ENCODE peak calls at places on chromosomes 4 and X, in ten cellular contexts. One of them, this sample, is unnamed.

GRCh38 chr4:121308328-121308663 is 72.5 kb downstream of the QRFPR start:
- DNase-seq in testis: no peak
- DNase-seq in breast epithelium: no peak
- DNase-seq in right lobe of liver: no peak
- DNase-seq in cardiac muscle cell: no peak
- DNase-seq in stomach: no peak
- DNase-seq in ascending aorta: no peak
- DNase-seq in nephron progenitor cell: no peak
- DNase-seq in neural crest cell: no peak
- DNase-seq in astrocyte: no peak
- DNase-seq in this sample: no peak

GRCh38 chrX:153776611-153777045 is 4.2 kb upstream of the SRPK3 start:
- DNase-seq in stomach: no peak
- DNase-seq in right lobe of liver: peak; percentile 49
- DNase-seq in nephron progenitor cell: no peak
- DNase-seq in cardiac muscle cell: no peak
- DNase-seq in neural crest cell: no peak
- DNase-seq in breast epithelium: no peak
- DNase-seq in testis: no peak
- DNase-seq in astrocyte: no peak
- DNase-seq in ascending aorta: no peak
- DNase-seq in this sample: no peak

GRCh38 chrX:120464409-120464808 is 4.7 kb downstream of the LAMP2 start:
- DNase-seq in ascending aorta: no peak
- DNase-seq in nephron progenitor cell: no peak
- DNase-seq in astrocyte: no peak
- DNase-seq in right lobe of liver: no peak
- DNase-seq in cardiac muscle cell: no peak
- DNase-seq in stomach: no peak
- DNase-seq in testis: no peak
- DNase-seq in breast epithelium: no peak
- DNase-seq in neural crest cell: no peak
- DNase-seq in this sample: no peak

GRCh38 chr4:81164623-81165416 is 50.2 kb downstream of the PRKG2 start:
- DNase-seq in cardiac muscle cell: no peak
- DNase-seq in astrocyte: peak; percentile 67
- DNase-seq in breast epithelium: no peak
- DNase-seq in ascending aorta: no peak
- DNase-seq in testis: no peak
- DNase-seq in right lobe of liver: no peak
- DNase-seq in stomach: no peak
- DNase-seq in neural crest cell: no peak
- DNase-seq in nephron progenitor cell: no peak
- DNase-seq in this sample: no peak

GRCh38 chr4:55793479-55793878 is 26.1 kb upstream of the EXOC1L start:
- DNase-seq in ascending aorta: no peak
- DNase-seq in testis: peak; percentile 15
- DNase-seq in cardiac muscle cell: no peak
- DNase-seq in astrocyte: no peak
- DNase-seq in stomach: no peak
- DNase-seq in neural crest cell: no peak
- DNase-seq in breast epithelium: no peak
- DNase-seq in nephron progenitor cell: no peak
- DNase-seq in right lobe of liver: peak; percentile 52
- DNase-seq in this sample: peak; percentile 4

GRCh38 chrX:154484255-154485149 is 1.9 kb downstream of the UBL4A start:
- DNase-seq in nephron progenitor cell: no peak
- DNase-seq in cardiac muscle cell: no peak
- DNase-seq in testis: no peak
- DNase-seq in astrocyte: no peak
- DNase-seq in right lobe of liver: peak; percentile 45
- DNase-seq in ascending aorta: no peak
- DNase-seq in stomach: no peak
- DNase-seq in neural crest cell: no peak
- DNase-seq in breast epithelium: no peak
- DNase-seq in this sample: no peak

GRCh38 chrX:12974217-12974796 is 603 bp upstream of the TMSB4X start:
- DNase-seq in ascending aorta: no peak
- DNase-seq in testis: peak; percentile 28
- DNase-seq in cardiac muscle cell: no peak
- DNase-seq in right lobe of liver: peak; percentile 66
- DNase-seq in stomach: peak; percentile 69
- DNase-seq in neural crest cell: peak; percentile 38
- DNase-seq in astrocyte: peak; percentile 57
- DNase-seq in nephron progenitor cell: peak; percentile 36
- DNase-seq in breast epithelium: no peak
- DNase-seq in this sample: no peak

GRCh38 chr4:30386266-30386895 is 333.8 kb upstream of the PCDH7 start:
- DNase-seq in breast epithelium: no peak
- DNase-seq in cardiac muscle cell: no peak
- DNase-seq in stomach: no peak
- DNase-seq in neural crest cell: no peak
- DNase-seq in nephron progenitor cell: no peak
- DNase-seq in right lobe of liver: no peak
- DNase-seq in testis: no peak
- DNase-seq in astrocyte: peak; percentile 30
- DNase-seq in ascending aorta: no peak
- DNase-seq in this sample: no peak

GRCh38 chrX:66672106-66672505 is 33.2 kb upstream of the EDA2R start:
- DNase-seq in nephron progenitor cell: no peak
- DNase-seq in ascending aorta: no peak
- DNase-seq in cardiac muscle cell: no peak
- DNase-seq in breast epithelium: no peak
- DNase-seq in astrocyte: no peak
- DNase-seq in neural crest cell: no peak
- DNase-seq in testis: no peak
- DNase-seq in right lobe of liver: no peak
- DNase-seq in stomach: no peak
- DNase-seq in this sample: no peak

GRCh38 chrX:31609130-31609529 is 537.3 kb upstream of the FTHL17 start:
- DNase-seq in testis: no peak
- DNase-seq in stomach: no peak
- DNase-seq in neural crest cell: no peak
- DNase-seq in right lobe of liver: no peak
- DNase-seq in cardiac muscle cell: no peak
- DNase-seq in breast epithelium: no peak
- DNase-seq in ascending aorta: no peak
- DNase-seq in nephron progenitor cell: no peak
- DNase-seq in astrocyte: peak; percentile 79
- DNase-seq in this sample: no peak

GRCh38 chrX:9341305-9342201 is 123.3 kb upstream of the TBL1X start:
- DNase-seq in neural crest cell: no peak
- DNase-seq in ascending aorta: no peak
- DNase-seq in breast epithelium: no peak
- DNase-seq in right lobe of liver: peak; percentile 69
- DNase-seq in stomach: peak; percentile 68
- DNase-seq in nephron progenitor cell: peak; percentile 37
- DNase-seq in cardiac muscle cell: peak; percentile 48
- DNase-seq in astrocyte: peak; percentile 22
- DNase-seq in testis: peak; percentile 46
- DNase-seq in this sample: no peak

GRCh38 chrX:7378406-7378805 is 230.5 kb upstream of the PUDP start:
- DNase-seq in astrocyte: no peak
- DNase-seq in cardiac muscle cell: no peak
- DNase-seq in right lobe of liver: no peak
- DNase-seq in neural crest cell: no peak
- DNase-seq in stomach: no peak
- DNase-seq in nephron progenitor cell: no peak
- DNase-seq in breast epithelium: no peak
- DNase-seq in ascending aorta: no peak
- DNase-seq in testis: no peak
- DNase-seq in this sample: no peak

GRCh38 chr4:174764105-174764729 is 64.8 kb downstream of the GLRA3 start:
- DNase-seq in ascending aorta: no peak
- DNase-seq in astrocyte: peak; percentile 32
- DNase-seq in right lobe of liver: no peak
- DNase-seq in testis: no peak
- DNase-seq in breast epithelium: no peak
- DNase-seq in nephron progenitor cell: no peak
- DNase-seq in cardiac muscle cell: peak; percentile 69
- DNase-seq in stomach: no peak
- DNase-seq in neural crest cell: no peak
- DNase-seq in this sample: no peak

GRCh38 chr4:174757736-174758135 is 71.3 kb downstream of the GLRA3 start:
- DNase-seq in astrocyte: no peak
- DNase-seq in stomach: no peak
- DNase-seq in neural crest cell: no peak
- DNase-seq in testis: no peak
- DNase-seq in cardiac muscle cell: peak; percentile 2
- DNase-seq in right lobe of liver: no peak
- DNase-seq in ascending aorta: no peak
- DNase-seq in nephron progenitor cell: peak; percentile 7
- DNase-seq in breast epithelium: no peak
- DNase-seq in this sample: no peak

DNA sequence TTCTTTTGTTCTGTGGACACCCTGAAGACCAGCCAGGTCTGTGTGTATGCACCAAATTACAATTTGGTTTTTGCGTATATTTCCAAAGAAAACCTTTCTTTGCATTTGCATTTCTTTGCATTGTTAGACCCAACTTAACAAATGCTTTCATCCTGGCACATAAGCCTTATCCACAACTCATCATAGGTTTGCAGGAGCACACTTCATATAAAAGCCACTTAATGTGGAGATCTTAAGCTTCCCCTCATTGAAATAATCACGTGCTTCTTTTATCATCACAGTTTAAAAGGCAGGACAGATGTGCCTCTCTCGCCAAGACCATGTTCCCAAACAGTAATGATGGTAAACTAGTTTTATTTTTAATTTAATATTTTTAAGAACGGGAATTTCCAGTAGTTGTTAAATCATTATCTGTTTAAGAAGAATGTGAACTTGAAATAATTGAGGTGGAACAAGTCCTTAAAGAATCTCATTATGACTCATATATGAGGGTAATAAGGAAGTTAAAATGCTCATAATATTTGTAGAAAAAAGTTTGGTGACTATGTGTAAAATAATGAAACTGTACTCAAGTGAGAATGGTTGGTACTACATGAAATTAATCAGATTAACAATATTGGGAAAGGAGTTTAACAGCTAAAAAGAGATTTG is 65.5 kb downstream of the GLRA3 start:
- DNase-seq in right lobe of liver: no peak
- DNase-seq in breast epithelium: no peak
- DNase-seq in astrocyte: peak; percentile 31
- DNase-seq in ascending aorta: no peak
- DNase-seq in neural crest cell: no peak
- DNase-seq in testis: no peak
- DNase-seq in nephron progenitor cell: no peak
- DNase-seq in cardiac muscle cell: no peak
- DNase-seq in stomach: no peak
- DNase-seq in this sample: no peak
- TF ChIP-seq CTCF in right lobe of liver: no peak
- TF ChIP-seq CTCF in breast epithelium: no peak
- TF ChIP-seq CTCF in astrocyte: no peak
- TF ChIP-seq CTCF in ascending aorta: no peak
- TF ChIP-seq CTCF in neural crest cell: no peak
- TF ChIP-seq CTCF in testis: no peak
- TF ChIP-seq CTCF in nephron progenitor cell: no peak
- TF ChIP-seq CTCF in cardiac muscle cell: no peak
- TF ChIP-seq CTCF in stomach: no peak
- TF ChIP-seq CTCF in this sample: no peak

GRCh38 chr4:45944000-45944399 is 179.9 kb downstream of the GABRG1 start:
- DNase-seq in breast epithelium: no peak
- DNase-seq in ascending aorta: no peak
- DNase-seq in nephron progenitor cell: no peak
- DNase-seq in cardiac muscle cell: peak; percentile 8
- DNase-seq in neural crest cell: no peak
- DNase-seq in stomach: no peak
- DNase-seq in testis: no peak
- DNase-seq in right lobe of liver: no peak
- DNase-seq in astrocyte: no peak
- DNase-seq in this sample: no peak
- TF ChIP-seq CTCF in breast epithelium: no peak
- TF ChIP-seq CTCF in ascending aorta: no peak
- TF ChIP-seq CTCF in nephron progenitor cell: no peak
- TF ChIP-seq CTCF in cardiac muscle cell: no peak
- TF ChIP-seq CTCF in neural crest cell: no peak
- TF ChIP-seq CTCF in stomach: no peak
- TF ChIP-seq CTCF in testis: no peak
- TF ChIP-seq CTCF in right lobe of liver: no peak
- TF ChIP-seq CTCF in astrocyte: no peak
- TF ChIP-seq CTCF in this sample: no peak

GRCh38 chr4:47839259-47839658 is 1.4 kb upstream of the CORIN start:
- DNase-seq in neural crest cell: no peak
- DNase-seq in ascending aorta: no peak
- DNase-seq in astrocyte: no peak
- DNase-seq in testis: peak; percentile 29
- DNase-seq in stomach: no peak
- DNase-seq in right lobe of liver: no peak
- DNase-seq in breast epithelium: no peak
- DNase-seq in nephron progenitor cell: no peak
- DNase-seq in cardiac muscle cell: peak; percentile 65
- DNase-seq in this sample: no peak
- TF ChIP-seq CTCF in neural crest cell: peak; percentile 51
- TF ChIP-seq CTCF in ascending aorta: no peak
- TF ChIP-seq CTCF in astrocyte: peak; percentile 26
- TF ChIP-seq CTCF in testis: no peak
- TF ChIP-seq CTCF in stomach: no peak
- TF ChIP-seq CTCF in right lobe of liver: peak; percentile 29
- TF ChIP-seq CTCF in breast epithelium: no peak
- TF ChIP-seq CTCF in nephron progenitor cell: no peak
- TF ChIP-seq CTCF in cardiac muscle cell: peak; percentile 45
- TF ChIP-seq CTCF in this sample: no peak

GRCh38 chr4:125956281-125956680 is 641.5 kb downstream of the FAT4 start:
- DNase-seq in breast epithelium: no peak
- DNase-seq in right lobe of liver: no peak
- DNase-seq in neural crest cell: no peak
- DNase-seq in astrocyte: no peak
- DNase-seq in cardiac muscle cell: no peak
- DNase-seq in ascending aorta: no peak
- DNase-seq in nephron progenitor cell: no peak
- DNase-seq in stomach: no peak
- DNase-seq in testis: no peak
- DNase-seq in this sample: no peak

GRCh38 chr4:125952631-125953030 is 637.9 kb downstream of the FAT4 start:
- DNase-seq in cardiac muscle cell: no peak
- DNase-seq in breast epithelium: no peak
- DNase-seq in astrocyte: no peak
- DNase-seq in testis: no peak
- DNase-seq in ascending aorta: no peak
- DNase-seq in stomach: no peak
- DNase-seq in nephron progenitor cell: no peak
- DNase-seq in neural crest cell: no peak
- DNase-seq in right lobe of liver: no peak
- DNase-seq in this sample: no peak

DNA sequence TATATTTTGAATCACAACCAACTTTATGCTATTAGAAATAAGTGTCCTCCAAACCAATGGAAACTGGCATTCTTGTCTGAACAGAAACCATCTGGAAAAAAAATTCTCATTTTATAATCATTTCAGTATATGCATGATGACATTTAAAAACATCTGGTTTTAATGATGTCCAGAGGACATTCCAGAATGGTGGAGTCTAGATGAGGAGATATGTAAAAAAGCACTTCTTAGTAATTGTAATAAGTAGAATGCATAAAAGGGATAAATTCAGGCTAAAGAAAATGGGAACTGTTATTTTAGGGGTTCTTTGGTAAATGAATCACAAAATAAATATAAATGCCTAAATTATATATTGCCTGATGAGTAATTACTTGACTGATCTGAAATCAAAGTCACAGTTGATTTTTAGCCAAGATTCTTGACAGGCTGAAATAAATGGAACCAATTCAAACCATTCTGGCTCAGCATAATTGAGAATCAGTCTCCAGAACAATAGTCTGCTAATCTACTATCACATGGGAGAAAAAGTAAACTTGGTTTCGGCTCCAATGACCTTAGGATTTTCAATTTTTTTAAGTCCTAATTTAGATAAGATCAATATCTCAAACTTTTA is 636.6 kb downstream of the FAT4 start:
- DNase-seq in testis: no peak
- DNase-seq in ascending aorta: no peak
- DNase-seq in stomach: no peak
- DNase-seq in cardiac muscle cell: no peak
- DNase-seq in breast epithelium: no peak
- DNase-seq in nephron progenitor cell: no peak
- DNase-seq in right lobe of liver: no peak
- DNase-seq in astrocyte: peak; percentile 54
- DNase-seq in neural crest cell: no peak
- DNase-seq in this sample: no peak
- TF ChIP-seq CTCF in testis: no peak
- TF ChIP-seq CTCF in ascending aorta: no peak
- TF ChIP-seq CTCF in stomach: no peak
- TF ChIP-seq CTCF in cardiac muscle cell: no peak
- TF ChIP-seq CTCF in breast epithelium: no peak
- TF ChIP-seq CTCF in nephron progenitor cell: no peak
- TF ChIP-seq CTCF in right lobe of liver: no peak
- TF ChIP-seq CTCF in astrocyte: no peak
- TF ChIP-seq CTCF in neural crest cell: no peak
- TF ChIP-seq CTCF in this sample: no peak